ENCODE peak calls at places on chromosomes 5 and 9, in eight cellular contexts. Q, L, W, I, C, A, K and Z are unnamed samples.

GRCh38 chr5:172127581-172127980 is 60.4 kb downstream of the STK10 start:
- DNase-seq in Q (no peak), W (no peak), I (no peak), C (no peak), L (no peak), A (no peak), K (no peak), Z (no peak)

GRCh38 chr5:140249536-140249935 is 53.4 kb downstream of the PFDN1 start:
- DNase-seq in L (no peak), Q (no peak), I (no peak), C (no peak), A (no peak), W (no peak), K (no peak), Z (no peak)

GRCh38 chr9:120350596-120350995 is 229.4 kb downstream of the CDK5RAP2 start:
- DNase-seq in K (no peak), A (no peak), Q (no peak), W (no peak), I (no peak), L (no peak), C (no peak), Z (no peak)

GRCh38 chr5:177557041-177557647 is 2.8 kb upstream of the FAM193B start:
- DNase-seq in A (no peak), Q (no peak), I (no peak), C (no peak), K (no peak), L (no peak), W (peak), Z (no peak)

GRCh38 chr5:159504106-159504856 is 174.0 kb upstream of the IL12B start:
- DNase-seq in I (no peak), W (no peak), C (no peak), K (no peak), L (no peak), Q (peak), A (no peak), Z (peak)

GRCh38 chr5:98638701-98639100 is 134.8 kb upstream of the RGMB start:
- DNase-seq in Q (peak), W (no peak), C (no peak), L (no peak), A (no peak), K (no peak), I (no peak), Z (no peak)

GRCh38 chr9:133184971-133185370 is 21.3 kb upstream of the GBGT1 start:
- DNase-seq in L (peak), Q (peak), I (peak), K (peak), C (no peak), A (peak), W (peak), Z (peak)

GRCh38 chr5:9524941-9525340 is 20.9 kb downstream of the SEMA5A start:
- DNase-seq in Q (no peak), W (no peak), K (no peak), I (peak), C (no peak), L (no peak), A (no peak), Z (no peak)

GRCh38 chr5:141783599-141784296 is 94.5 kb downstream of the PCDH1 start:
- DNase-seq in L (no peak), K (no peak), I (peak), A (peak), Q (no peak), C (no peak), W (no peak), Z (peak)

GRCh38 chr5:130333089-130333488 is 428.8 kb downstream of the CHSY3 start:
- DNase-seq in K (peak), I (no peak), W (no peak), L (no peak), C (no peak), A (no peak), Q (peak), Z (peak)

GRCh38 chr9:117073539-117074336 is 341.1 kb downstream of the ASTN2 start:
- DNase-seq in K (peak), I (peak), C (peak), A (peak), W (no peak), L (no peak), Q (peak), Z (no peak)

GRCh38 chr9:137114613-137115393 is at the start of gene DPP7:
- DNase-seq in I (peak), A (peak), Q (peak), L (peak), C (no peak), K (peak), W (peak), Z (peak)

GRCh38 chr9:72856985-72857631 is 95.7 kb downstream of the ALDH1A1 start:
- DNase-seq in W (peak), Q (peak), K (peak), I (no peak), L (no peak), A (peak), C (no peak), Z (peak)

GRCh38 chr9:131418143-131419028 is 24.5 kb downstream of the PRRC2B start:
- DNase-seq in A (peak), L (no peak), K (no peak), Q (no peak), I (peak), C (no peak), W (peak), Z (no peak)

GRCh38 chr5:67792891-67793290 is 422.7 kb upstream of the PIK3R1 start:
- DNase-seq in L (no peak), C (no peak), A (no peak), Q (no peak), I (no peak), W (no peak), K (no peak), Z (no peak)

GRCh38 chr9:78280982-78281668 is 15.8 kb upstream of the PSAT1 start:
- DNase-seq in C (no peak), Q (peak), A (peak), L (no peak), I (no peak), W (peak), K (no peak), Z (peak)

GRCh38 chr9:131950487-131950886 is 129.2 kb downstream of the MED27 start:
- DNase-seq in I (no peak), C (no peak), Q (no peak), A (no peak), L (no peak), K (no peak), W (no peak), Z (no peak)